ENCODE peak calls at places on chromosomes 16 and 17, in four cellular contexts. G, T, V and O are unnamed samples.

GRCh38 chr17:76599699-76600460 is 14.2 kb upstream of the ST6GALNAC2 start:
- DNase-seq in G (peak), T (peak), V (no peak), O (no peak)

GRCh38 chr16:21101631-21102420 is 48.8 kb downstream of the DNAH3 start:
- DNase-seq in G (peak), T (no peak), V (no peak), O (no peak)

GRCh38 chr17:61656721-61657217 is 65.8 kb upstream of the NACA2 start:
- DNase-seq in V (no peak), G (no peak), T (no peak), O (no peak)

GRCh38 chr16:74724820-74725549 is 24.3 kb upstream of the MLKL start:
- DNase-seq in G (peak), V (no peak), T (peak), O (peak)

GRCh38 chr16:66408181-66409048 is 18.7 kb upstream of the BEAN1 start:
- DNase-seq in V (no peak), G (peak), T (no peak), O (no peak)

GRCh38 chr16:6096931-6097665 is 999.5 kb upstream of the EEF2KMT start:
- DNase-seq in V (no peak), G (no peak), T (no peak), O (no peak)

GRCh38 chr16:56576585-56577299 is 11.9 kb downstream of the MT4 start:
- DNase-seq in V (peak), T (peak), G (peak), O (peak)

GRCh38 chr17:83189673-83190385 is 110.4 kb downstream of the METRNL start:
- DNase-seq in T (peak), V (no peak), G (peak), O (no peak)

GRCh38 chr16:4788910-4789309 is 765 bp upstream of the SEPTIN12 start:
- DNase-seq in V (no peak), G (no peak), T (no peak), O (no peak)

GRCh38 chr16:55499281-55499680 is 9.6 kb upstream of the LPCAT2 start:
- DNase-seq in T (no peak), G (no peak), V (no peak), O (no peak)

GRCh38 chr17:17830740-17831207 is 6.0 kb downstream of the SREBF1 start:
- DNase-seq in V (no peak), G (no peak), T (no peak), O (no peak)

GRCh38 chr17:55426851-55427586 is 5.4 kb upstream of the MMD start:
- DNase-seq in V (no peak), G (no peak), T (no peak), O (no peak)

GRCh38 chr17:37833237-37833859 is 88.5 kb upstream of the HNF1B start:
- DNase-seq in G (peak), V (no peak), T (no peak), O (no peak)

GRCh38 chr17:2253362-2253761 is 50.2 kb downstream of the SMG6 start:
- DNase-seq in G (no peak), T (no peak), V (no peak), O (no peak)

GRCh38 chr17:77915594-77916021 is 42.9 kb upstream of the TNRC6C start:
- DNase-seq in V (no peak), G (no peak), T (no peak), O (no peak)

GRCh38 chr17:58534901-58535421 is 20.5 kb upstream of the MTMR4 start:
- DNase-seq in T (peak), V (no peak), G (no peak), O (no peak)

GRCh38 chr17:42378597-42379594 is 9.3 kb downstream of the STAT3 start:
- DNase-seq in T (no peak), V (no peak), G (peak), O (no peak)

GRCh38 chr17:50890675-50891516 is 24.7 kb upstream of the TOB1 start:
- DNase-seq in T (no peak), G (no peak), V (no peak), O (no peak)

GRCh38 chr16:85781685-85782370 is 17.5 kb downstream of the EMC8 start:
- DNase-seq in V (peak), T (peak), G (no peak), O (no peak)

GRCh38 chr16:2912330-2913199 is 834 bp downstream of the FLYWCH1 start:
- DNase-seq in V (no peak), T (peak), G (peak), O (no peak)

GRCh38 chr17:72353502-72353901 is 232.7 kb downstream of the SOX9 start:
- DNase-seq in G (no peak), T (no peak), V (no peak), O (no peak)

GRCh38 chr16:27639588-27640276 is 89.8 kb downstream of the KATNIP start:
- DNase-seq in G (peak), V (peak), T (no peak), O (no peak)

GRCh38 chr16:12160815-12161550 is 184.4 kb downstream of the SNX29 start:
- DNase-seq in G (no peak), T (peak), V (no peak), O (no peak)

GRCh38 chr16:6732166-6732565 is 600.5 kb upstream of the RBFOX1 start:
- DNase-seq in T (peak), G (no peak), V (no peak), O (no peak)

GRCh38 chr17:50465171-50465570 is 3.5 kb downstream of the CHAD start:
- DNase-seq in T (peak), V (peak), G (no peak), O (no peak)

GRCh38 chr16:67517178-67517492 is 11.5 kb upstream of the RIPOR1 start:
- DNase-seq in V (no peak), G (no peak), T (no peak), O (no peak)

GRCh38 chr17:74862108-74862901 is 2.6 kb upstream of the GRIN2C start:
- DNase-seq in G (peak), T (peak), V (peak), O (peak)

GRCh38 chr16:81784042-81784785 is 5.1 kb downstream of the PLCG2 start:
- DNase-seq in G (no peak), V (no peak), T (no peak), O (no peak)

GRCh38 chr16:15950167-15950854 is 895 bp downstream of the ABCC1 start:
- DNase-seq in G (peak), T (peak), V (peak), O (no peak)

GRCh38 chr17:42183741-42184711 is 1.2 kb downstream of the HCRT start:
- DNase-seq in V (peak), G (peak), T (peak), O (peak)